ENCODE peak calls at places on chromosomes 16 and 17, in four cellular contexts. One of them, this sample, is unnamed.

GRCh38 chr16:80883159-80883642 is 78.8 kb upstream of the CDYL2 start:
- DNase-seq in gastrocnemius medialis: no peak
- DNase-seq in body of pancreas: peak
- DNase-seq in OCI-LY7: no peak
- DNase-seq in this sample: no peak

GRCh38 chr17:31580331-31581021 is 189.0 kb downstream of the RAB11FIP4 start:
- DNase-seq in OCI-LY7: no peak
- DNase-seq in gastrocnemius medialis: no peak
- DNase-seq in body of pancreas: no peak
- DNase-seq in this sample: no peak

GRCh38 chr17:17506893-17507464 is 10.8 kb upstream of the RASD1 start:
- DNase-seq in OCI-LY7: no peak
- DNase-seq in gastrocnemius medialis: no peak
- DNase-seq in body of pancreas: no peak
- DNase-seq in this sample: no peak

GRCh38 chr17:34816806-34817205 is 144.5 kb downstream of the CCT6B start:
- DNase-seq in gastrocnemius medialis: no peak
- DNase-seq in body of pancreas: no peak
- DNase-seq in OCI-LY7: no peak
- DNase-seq in this sample: no peak

GRCh38 chr16:2856061-2856670 is 1.8 kb downstream of the PRSS22 start:
- DNase-seq in body of pancreas: peak
- DNase-seq in OCI-LY7: peak
- DNase-seq in gastrocnemius medialis: no peak
- DNase-seq in this sample: no peak

GRCh38 chr17:17186551-17187505 is 19.3 kb downstream of the PLD6 start:
- DNase-seq in OCI-LY7: no peak
- DNase-seq in body of pancreas: no peak
- DNase-seq in gastrocnemius medialis: no peak
- DNase-seq in this sample: no peak

GRCh38 chr17:27413792-27414191 is 42.5 kb upstream of the KSR1 start:
- DNase-seq in gastrocnemius medialis: no peak
- DNase-seq in body of pancreas: no peak
- DNase-seq in OCI-LY7: peak
- DNase-seq in this sample: no peak

GRCh38 chr17:75932852-75933251 is 8.0 kb downstream of the FBF1 start:
- DNase-seq in OCI-LY7: no peak
- DNase-seq in body of pancreas: no peak
- DNase-seq in gastrocnemius medialis: no peak
- DNase-seq in this sample: no peak

GRCh38 chr17:75783803-75784472 is 668 bp upstream of the UNK start:
- DNase-seq in body of pancreas: peak
- DNase-seq in gastrocnemius medialis: no peak
- DNase-seq in OCI-LY7: peak
- DNase-seq in this sample: no peak

GRCh38 chr16:29824589-29825144 is 4.4 kb downstream of the MVP start:
- DNase-seq in gastrocnemius medialis: no peak
- DNase-seq in body of pancreas: no peak
- DNase-seq in OCI-LY7: no peak
- DNase-seq in this sample: no peak

GRCh38 chr16:88013091-88013609 is 61.9 kb downstream of the BANP start:
- DNase-seq in body of pancreas: no peak
- DNase-seq in gastrocnemius medialis: no peak
- DNase-seq in OCI-LY7: no peak
- DNase-seq in this sample: no peak

GRCh38 chr16:25523183-25523582 is 168.6 kb upstream of the HS3ST4 start:
- DNase-seq in OCI-LY7: no peak
- DNase-seq in body of pancreas: no peak
- DNase-seq in gastrocnemius medialis: no peak
- DNase-seq in this sample: no peak

GRCh38 chr16:70512456-70512855 is 10.9 kb downstream of the COG4 start:
- DNase-seq in gastrocnemius medialis: peak
- DNase-seq in body of pancreas: no peak
- DNase-seq in OCI-LY7: no peak
- DNase-seq in this sample: no peak

GRCh38 chr16:59213952-59214351 is 479.8 kb upstream of the GOT2 start:
- DNase-seq in body of pancreas: no peak
- DNase-seq in gastrocnemius medialis: no peak
- DNase-seq in OCI-LY7: no peak
- DNase-seq in this sample: no peak

GRCh38 chr17:74964988-74965622 is 7.5 kb downstream of the HID1 start:
- DNase-seq in body of pancreas: no peak
- DNase-seq in OCI-LY7: no peak
- DNase-seq in gastrocnemius medialis: no peak
- DNase-seq in this sample: no peak

GRCh38 chr17:45016823-45017222 is 34.6 kb downstream of the DCAKD start:
- DNase-seq in gastrocnemius medialis: no peak
- DNase-seq in OCI-LY7: peak
- DNase-seq in body of pancreas: no peak
- DNase-seq in this sample: no peak

GRCh38 chr17:45020354-45021138 is 30.9 kb downstream of the DCAKD start:
- DNase-seq in gastrocnemius medialis: no peak
- DNase-seq in OCI-LY7: no peak
- DNase-seq in body of pancreas: no peak
- DNase-seq in this sample: no peak

GRCh38 chr17:45021607-45022287 is 29.7 kb downstream of the DCAKD start:
- DNase-seq in OCI-LY7: peak
- DNase-seq in gastrocnemius medialis: peak
- DNase-seq in body of pancreas: peak
- DNase-seq in this sample: peak

GRCh38 chr17:45018514-45019176 is 32.8 kb downstream of the DCAKD start:
- DNase-seq in OCI-LY7: no peak
- DNase-seq in gastrocnemius medialis: no peak
- DNase-seq in body of pancreas: no peak
- DNase-seq in this sample: no peak

DNA sequence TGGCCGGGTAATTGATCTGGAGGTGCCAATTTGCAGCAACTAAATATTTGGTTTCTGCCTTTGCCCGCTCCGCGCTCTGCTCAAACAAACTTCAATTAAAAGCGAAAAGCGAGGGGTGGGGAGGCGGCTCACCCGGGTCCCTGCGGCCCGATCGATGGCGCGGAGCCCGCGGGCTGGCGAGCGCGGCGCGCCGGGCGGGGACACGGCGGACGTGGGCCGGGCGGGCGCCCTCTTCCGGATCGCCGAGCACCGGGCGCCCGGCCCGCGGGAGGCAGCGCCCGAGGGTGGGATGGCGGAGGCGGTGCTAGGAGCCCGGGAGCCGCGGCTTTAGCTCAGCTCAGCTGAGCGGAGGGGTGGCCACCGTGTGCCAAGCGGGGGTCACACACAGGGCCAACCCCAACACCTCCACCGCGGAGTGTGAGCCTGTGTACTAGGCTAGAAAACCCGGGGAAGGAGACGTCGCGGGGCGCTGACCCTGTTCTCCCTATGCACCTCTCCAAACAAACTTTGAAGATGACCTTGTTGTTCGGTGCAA is 32.2 kb downstream of the DCAKD start:
- DNase-seq in body of pancreas: peak
- DNase-seq in gastrocnemius medialis: no peak
- DNase-seq in OCI-LY7: peak
- DNase-seq in this sample: peak
- TF ChIP-seq CTCF in body of pancreas: peak
- TF ChIP-seq CTCF in gastrocnemius medialis: peak
- TF ChIP-seq CTCF in OCI-LY7: peak
- TF ChIP-seq CTCF in this sample: peak

GRCh38 chr17:46193246-46193625 is at the start of gene KANSL1:
- DNase-seq in gastrocnemius medialis: peak
- DNase-seq in body of pancreas: peak
- DNase-seq in OCI-LY7: peak
- DNase-seq in this sample: peak

GRCh38 chr17:46194393-46195216 is 1.4 kb upstream of the KANSL1 start:
- DNase-seq in OCI-LY7: peak
- DNase-seq in body of pancreas: no peak
- DNase-seq in gastrocnemius medialis: no peak
- DNase-seq in this sample: no peak

GRCh38 chr17:46192484-46193245 is 564 bp downstream of the KANSL1 start:
- DNase-seq in gastrocnemius medialis: peak
- DNase-seq in body of pancreas: peak
- DNase-seq in OCI-LY7: peak
- DNase-seq in this sample: peak

GRCh38 chr17:46195217-46195855 is 2.1 kb upstream of the KANSL1 start:
- DNase-seq in OCI-LY7: no peak
- DNase-seq in body of pancreas: no peak
- DNase-seq in gastrocnemius medialis: no peak
- DNase-seq in this sample: no peak

DNA sequence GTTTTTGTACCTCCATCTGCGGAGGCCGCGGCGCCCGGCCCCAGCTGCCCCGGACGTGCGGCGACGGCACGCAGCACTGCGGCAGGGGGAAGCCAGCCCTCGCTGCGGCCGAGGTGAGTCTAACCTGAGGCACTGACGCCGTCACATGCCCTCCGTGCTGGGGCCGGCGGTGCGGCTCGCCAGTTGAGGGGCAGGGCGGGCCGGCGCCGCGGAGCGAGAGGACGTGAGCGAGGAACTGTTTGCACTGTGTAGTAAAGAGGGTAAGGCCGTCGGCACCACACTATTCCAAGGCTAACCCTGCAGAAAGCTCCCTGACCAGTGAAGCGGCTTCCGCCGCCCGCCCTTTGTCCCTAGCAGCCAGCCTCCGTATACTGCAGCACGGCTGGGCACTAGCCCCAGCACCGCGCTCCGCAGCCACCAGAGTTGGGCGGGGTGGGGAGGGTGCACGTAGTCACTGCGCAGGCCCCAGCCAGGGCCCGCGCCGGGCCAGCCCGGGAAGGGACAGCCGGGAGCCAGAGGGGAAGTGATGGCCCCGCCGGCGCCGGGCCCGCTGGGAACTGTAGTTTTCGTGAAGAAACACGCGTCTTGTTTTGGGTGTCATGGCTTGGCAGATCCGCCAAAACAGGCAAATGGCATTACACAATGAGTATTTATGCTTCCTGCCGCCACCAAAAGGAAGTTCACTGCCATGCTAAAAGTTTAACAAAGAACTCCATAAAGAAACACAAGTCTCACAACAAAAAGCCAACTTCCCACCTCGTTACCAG is 580 bp upstream of the KANSL1 start:
- DNase-seq in body of pancreas: peak
- DNase-seq in OCI-LY7: peak
- DNase-seq in gastrocnemius medialis: peak
- DNase-seq in this sample: peak
- TF ChIP-seq CTCF in body of pancreas: peak
- TF ChIP-seq CTCF in OCI-LY7: peak
- TF ChIP-seq CTCF in gastrocnemius medialis: peak
- TF ChIP-seq CTCF in this sample: peak

GRCh38 chr17:57604771-57605733 is 140.0 kb downstream of the CCDC182 start:
- DNase-seq in body of pancreas: no peak
- DNase-seq in gastrocnemius medialis: peak
- DNase-seq in OCI-LY7: peak
- DNase-seq in this sample: no peak
- TF ChIP-seq CTCF in body of pancreas: no peak
- TF ChIP-seq CTCF in gastrocnemius medialis: no peak
- TF ChIP-seq CTCF in OCI-LY7: peak
- TF ChIP-seq CTCF in this sample: no peak

GRCh38 chr16:7998789-7999453 is 591.4 kb downstream of the TMEM114 start:
- DNase-seq in body of pancreas: no peak
- DNase-seq in OCI-LY7: no peak
- DNase-seq in gastrocnemius medialis: no peak
- DNase-seq in this sample: no peak

GRCh38 chr16:7992616-7993015 is 597.7 kb downstream of the TMEM114 start:
- DNase-seq in OCI-LY7: no peak
- DNase-seq in gastrocnemius medialis: no peak
- DNase-seq in body of pancreas: no peak
- DNase-seq in this sample: no peak

DNA sequence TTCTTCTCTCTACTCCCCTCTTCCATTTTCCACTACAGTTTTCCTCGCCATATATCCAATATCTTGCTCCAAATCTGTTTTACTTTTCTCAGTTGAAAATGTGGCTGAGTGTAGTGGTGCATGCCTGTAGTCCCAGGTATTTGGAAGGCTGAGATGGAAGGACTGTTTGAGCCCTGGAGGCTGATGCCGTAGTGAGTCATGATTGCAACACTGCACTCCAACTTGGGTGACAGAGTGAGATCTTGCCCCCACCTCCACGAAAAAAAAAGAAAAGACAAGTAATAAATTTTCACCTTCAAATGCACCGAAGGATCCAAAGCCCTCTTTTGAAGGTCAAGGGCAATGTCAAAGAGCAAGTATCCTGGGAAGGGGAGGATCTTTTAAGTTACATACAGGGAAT is 592.3 kb downstream of the TMEM114 start:
- DNase-seq in body of pancreas: no peak
- DNase-seq in gastrocnemius medialis: no peak
- DNase-seq in OCI-LY7: no peak
- DNase-seq in this sample: no peak
- TF ChIP-seq CTCF in body of pancreas: no peak
- TF ChIP-seq CTCF in gastrocnemius medialis: no peak
- TF ChIP-seq CTCF in OCI-LY7: no peak
- TF ChIP-seq CTCF in this sample: no peak

GRCh38 chr17:59561042-59561441 is 4.4 kb upstream of the DHX40 start:
- DNase-seq in gastrocnemius medialis: no peak
- DNase-seq in body of pancreas: no peak
- DNase-seq in OCI-LY7: peak
- DNase-seq in this sample: no peak

GRCh38 chr17:59558039-59558438 is 7.4 kb upstream of the DHX40 start:
- DNase-seq in gastrocnemius medialis: no peak
- DNase-seq in OCI-LY7: no peak
- DNase-seq in body of pancreas: no peak
- DNase-seq in this sample: no peak

DNA sequence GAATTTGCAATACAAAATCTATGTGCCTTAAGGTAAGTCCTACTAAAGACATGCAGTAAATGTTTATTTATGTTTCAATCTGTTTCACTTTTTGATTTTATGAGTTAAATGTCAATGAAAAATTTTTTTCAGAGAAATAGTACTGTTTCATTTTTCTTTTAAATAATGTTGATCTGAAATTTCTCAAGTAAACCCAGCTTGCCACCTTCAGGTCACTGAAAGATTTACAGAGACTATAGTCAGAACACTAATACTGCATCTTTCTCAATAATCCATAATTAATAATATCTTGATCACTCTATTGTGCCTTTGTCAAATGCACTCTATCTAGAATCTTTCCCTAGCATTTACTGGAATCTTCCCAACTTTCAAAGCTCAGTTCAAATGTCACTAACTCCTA is 6.5 kb upstream of the DHX40 start:
- DNase-seq in OCI-LY7: no peak
- DNase-seq in body of pancreas: no peak
- DNase-seq in gastrocnemius medialis: no peak
- DNase-seq in this sample: no peak
- TF ChIP-seq CTCF in OCI-LY7: peak
- TF ChIP-seq CTCF in body of pancreas: no peak
- TF ChIP-seq CTCF in gastrocnemius medialis: no peak
- TF ChIP-seq CTCF in this sample: peak

GRCh38 chr16:1538804-1539520 is 5.5 kb downstream of the TMEM204 start:
- DNase-seq in OCI-LY7: peak
- DNase-seq in body of pancreas: no peak
- DNase-seq in gastrocnemius medialis: no peak
- DNase-seq in this sample: no peak
- TF ChIP-seq CTCF in OCI-LY7: peak
- TF ChIP-seq CTCF in body of pancreas: no peak
- TF ChIP-seq CTCF in gastrocnemius medialis: no peak
- TF ChIP-seq CTCF in this sample: no peak

GRCh38 chr17:77504652-77505459 is 364.1 kb downstream of the SEC14L1 start:
- DNase-seq in body of pancreas: no peak
- DNase-seq in OCI-LY7: no peak
- DNase-seq in gastrocnemius medialis: no peak
- DNase-seq in this sample: no peak
- TF ChIP-seq CTCF in body of pancreas: no peak
- TF ChIP-seq CTCF in OCI-LY7: no peak
- TF ChIP-seq CTCF in gastrocnemius medialis: no peak
- TF ChIP-seq CTCF in this sample: no peak

This sample was measured in osteocyte.